ENCODE peak calls at places on chromosome 3, in nine cellular contexts. One of them, this sample, is unnamed. For H3K4me1 and H3K36me3, the result is how much of the 10 kb centered on the place peaks cover.

GRCh38 chr3:192825191-192825590 is 92.5 kb downstream of the MB21D2 start:
- DNase-seq in uterus: no peak
- DNase-seq in IMR-90: no peak
- DNase-seq in tibial artery: no peak
- DNase-seq in CD8-positive, alpha-beta T cell: no peak
- DNase-seq in neuronal stem cell: no peak
- DNase-seq in heart right ventricle: no peak
- DNase-seq in PC-9: peak
- DNase-seq in psoas muscle: no peak
- DNase-seq in this sample: no peak

GRCh38 chr3:79217096-79217495 is 550.7 kb downstream of the ROBO1 start:
- DNase-seq in psoas muscle: no peak
- DNase-seq in IMR-90: no peak
- DNase-seq in tibial artery: no peak
- DNase-seq in neuronal stem cell: no peak
- DNase-seq in PC-9: no peak
- DNase-seq in CD8-positive, alpha-beta T cell: no peak
- DNase-seq in uterus: no peak
- DNase-seq in heart right ventricle: no peak
- DNase-seq in this sample: no peak

GRCh38 chr3:16309558-16309957 is 44.5 kb downstream of the OXNAD1 start:
- DNase-seq in tibial artery: no peak
- DNase-seq in psoas muscle: no peak
- DNase-seq in uterus: no peak
- DNase-seq in heart right ventricle: no peak
- DNase-seq in neuronal stem cell: no peak
- DNase-seq in PC-9: peak
- DNase-seq in IMR-90: peak
- DNase-seq in CD8-positive, alpha-beta T cell: peak
- DNase-seq in this sample: peak

GRCh38 chr3:117665311-117665710 is 955.7 kb downstream of the TUSC7 start:
- DNase-seq in psoas muscle: no peak
- DNase-seq in tibial artery: no peak
- DNase-seq in uterus: no peak
- DNase-seq in CD8-positive, alpha-beta T cell: no peak
- DNase-seq in heart right ventricle: no peak
- DNase-seq in neuronal stem cell: no peak
- DNase-seq in IMR-90: no peak
- DNase-seq in PC-9: no peak
- DNase-seq in this sample: no peak

GRCh38 chr3:54969652-54970051 is 41.8 kb upstream of the LRTM1 start:
- DNase-seq in tibial artery: no peak
- DNase-seq in CD8-positive, alpha-beta T cell: no peak
- DNase-seq in psoas muscle: no peak
- DNase-seq in heart right ventricle: no peak
- DNase-seq in uterus: no peak
- DNase-seq in IMR-90: no peak
- DNase-seq in neuronal stem cell: no peak
- DNase-seq in PC-9: no peak
- DNase-seq in this sample: no peak

GRCh38 chr3:21390856-21391255 is 360.2 kb downstream of the ZNF385D start:
- DNase-seq in heart right ventricle: no peak
- DNase-seq in CD8-positive, alpha-beta T cell: no peak
- DNase-seq in IMR-90: no peak
- DNase-seq in uterus: no peak
- DNase-seq in neuronal stem cell: no peak
- DNase-seq in PC-9: no peak
- DNase-seq in psoas muscle: no peak
- DNase-seq in tibial artery: no peak
- DNase-seq in this sample: no peak

GRCh38 chr3:175002732-175003143 is 143.6 kb downstream of the NAALADL2 start:
- DNase-seq in PC-9: no peak
- DNase-seq in neuronal stem cell: no peak
- DNase-seq in IMR-90: peak
- DNase-seq in heart right ventricle: no peak
- DNase-seq in tibial artery: no peak
- DNase-seq in CD8-positive, alpha-beta T cell: no peak
- DNase-seq in uterus: no peak
- DNase-seq in psoas muscle: no peak
- DNase-seq in this sample: no peak

GRCh38 chr3:49333091-49333490 is 6.8 kb downstream of the USP4 start:
- DNase-seq in neuronal stem cell: no peak
- DNase-seq in psoas muscle: peak
- DNase-seq in heart right ventricle: no peak
- DNase-seq in PC-9: no peak
- DNase-seq in CD8-positive, alpha-beta T cell: peak
- DNase-seq in IMR-90: no peak
- DNase-seq in uterus: no peak
- DNase-seq in tibial artery: no peak
- DNase-seq in this sample: peak

GRCh38 chr3:112822116-112823055 is 24.3 kb downstream of the CD200R1L start:
- DNase-seq in tibial artery: no peak
- DNase-seq in uterus: no peak
- DNase-seq in psoas muscle: no peak
- DNase-seq in IMR-90: peak
- DNase-seq in neuronal stem cell: no peak
- DNase-seq in PC-9: peak
- DNase-seq in CD8-positive, alpha-beta T cell: no peak
- DNase-seq in heart right ventricle: no peak
- DNase-seq in this sample: no peak

GRCh38 chr3:100603449-100603848 is 6.0 kb upstream of the ADGRG7 start:
- DNase-seq in psoas muscle: no peak
- DNase-seq in uterus: no peak
- DNase-seq in tibial artery: no peak
- DNase-seq in CD8-positive, alpha-beta T cell: no peak
- DNase-seq in IMR-90: peak
- DNase-seq in PC-9: peak
- DNase-seq in heart right ventricle: no peak
- DNase-seq in neuronal stem cell: no peak
- DNase-seq in this sample: no peak

GRCh38 chr3:13420051-13420816 is at the start of gene NUP210:
- DNase-seq in CD8-positive, alpha-beta T cell: peak
- DNase-seq in tibial artery: no peak
- DNase-seq in PC-9: no peak
- DNase-seq in IMR-90: no peak
- DNase-seq in heart right ventricle: no peak
- DNase-seq in psoas muscle: peak
- DNase-seq in neuronal stem cell: peak
- DNase-seq in uterus: no peak
- DNase-seq in this sample: no peak

GRCh38 chr3:164524201-164524600 is 554.1 kb downstream of the SI start:
- DNase-seq in uterus: no peak
- DNase-seq in psoas muscle: no peak
- DNase-seq in neuronal stem cell: no peak
- DNase-seq in IMR-90: no peak
- DNase-seq in tibial artery: no peak
- DNase-seq in heart right ventricle: no peak
- DNase-seq in CD8-positive, alpha-beta T cell: no peak
- DNase-seq in PC-9: no peak
- DNase-seq in this sample: no peak

GRCh38 chr3:182323126-182323727 is 470.1 kb upstream of the ATP11B start:
- DNase-seq in CD8-positive, alpha-beta T cell: no peak
- DNase-seq in IMR-90: no peak
- DNase-seq in tibial artery: no peak
- DNase-seq in heart right ventricle: no peak
- DNase-seq in psoas muscle: no peak
- DNase-seq in PC-9: no peak
- DNase-seq in uterus: no peak
- DNase-seq in neuronal stem cell: no peak
- DNase-seq in this sample: no peak

GRCh38 chr3:156825795-156826143 is 384 bp upstream of the LEKR1 start:
- DNase-seq in PC-9: no peak
- DNase-seq in psoas muscle: no peak
- DNase-seq in tibial artery: no peak
- DNase-seq in uterus: no peak
- DNase-seq in IMR-90: no peak
- DNase-seq in neuronal stem cell: no peak
- DNase-seq in heart right ventricle: no peak
- DNase-seq in CD8-positive, alpha-beta T cell: no peak
- DNase-seq in this sample: no peak

GRCh38 chr3:55327131-55327920 is 159.8 kb downstream of the WNT5A start:
- DNase-seq in neuronal stem cell: no peak
- DNase-seq in tibial artery: no peak
- DNase-seq in IMR-90: peak
- DNase-seq in CD8-positive, alpha-beta T cell: no peak
- DNase-seq in heart right ventricle: no peak
- DNase-seq in psoas muscle: no peak
- DNase-seq in PC-9: no peak
- DNase-seq in uterus: no peak
- DNase-seq in this sample: no peak

GRCh38 chr3:15796771-15797599 is 794 bp downstream of the ANKRD28 start:
- DNase-seq in tibial artery: no peak
- DNase-seq in psoas muscle: no peak
- DNase-seq in CD8-positive, alpha-beta T cell: no peak
- DNase-seq in neuronal stem cell: peak
- DNase-seq in uterus: no peak
- DNase-seq in heart right ventricle: no peak
- DNase-seq in IMR-90: peak
- DNase-seq in PC-9: peak
- DNase-seq in this sample: no peak

GRCh38 chr3:108518895-108519294 is 8.5 kb upstream of the MYH15 start:
- DNase-seq in neuronal stem cell: no peak
- DNase-seq in IMR-90: peak
- DNase-seq in psoas muscle: no peak
- DNase-seq in PC-9: no peak
- DNase-seq in uterus: no peak
- DNase-seq in CD8-positive, alpha-beta T cell: no peak
- DNase-seq in heart right ventricle: no peak
- DNase-seq in tibial artery: no peak
- DNase-seq in this sample: no peak

GRCh38 chr3:138348950-138349739 is 766 bp downstream of the MRAS start:
- DNase-seq in PC-9: no peak
- DNase-seq in psoas muscle: peak
- DNase-seq in neuronal stem cell: no peak
- DNase-seq in uterus: peak
- DNase-seq in IMR-90: peak
- DNase-seq in heart right ventricle: no peak
- DNase-seq in tibial artery: no peak
- DNase-seq in CD8-positive, alpha-beta T cell: no peak
- DNase-seq in this sample: no peak

GRCh38 chr3:137866933-137867332 is 102.8 kb downstream of the SOX14 start:
- DNase-seq in CD8-positive, alpha-beta T cell: no peak
- DNase-seq in psoas muscle: no peak
- DNase-seq in neuronal stem cell: no peak
- DNase-seq in PC-9: no peak
- DNase-seq in IMR-90: no peak
- DNase-seq in tibial artery: no peak
- DNase-seq in uterus: no peak
- DNase-seq in heart right ventricle: no peak
- DNase-seq in this sample: no peak

DNA sequence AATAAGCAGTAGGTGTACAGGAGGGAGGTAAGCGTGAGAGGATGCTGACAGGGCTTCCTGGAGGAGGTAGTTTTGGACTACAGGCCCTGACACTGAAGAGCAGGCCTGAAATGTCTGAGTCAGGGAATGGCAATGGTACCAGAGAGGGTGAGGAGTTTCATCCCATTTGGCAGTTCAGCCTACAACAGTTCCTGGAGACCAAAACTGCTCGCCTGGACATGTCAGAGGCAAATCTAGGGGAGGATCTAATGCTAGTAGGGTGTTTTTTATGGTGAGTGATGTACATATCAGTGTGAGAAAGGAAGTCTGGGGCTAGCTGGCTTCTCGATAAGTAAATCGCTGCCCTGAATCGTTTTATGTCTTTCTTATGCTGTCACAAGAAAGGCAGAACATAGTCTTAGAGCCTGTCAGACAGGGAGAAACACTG is 13.8 kb upstream of the TNFSF10 start:
- DNase-seq in heart right ventricle: no peak
- DNase-seq in psoas muscle: no peak
- DNase-seq in PC-9: no peak
- DNase-seq in uterus: no peak
- DNase-seq in CD8-positive, alpha-beta T cell: no peak
- DNase-seq in tibial artery: no peak
- DNase-seq in IMR-90: no peak
- DNase-seq in neuronal stem cell: no peak
- DNase-seq in this sample: no peak
- H3K27ac ChIP-seq in heart right ventricle: peak
- H3K27ac ChIP-seq in psoas muscle: no peak
- H3K27ac ChIP-seq in PC-9: no peak
- H3K27ac ChIP-seq in uterus: no peak
- H3K27ac ChIP-seq in CD8-positive, alpha-beta T cell: no peak
- H3K27ac ChIP-seq in tibial artery: no peak
- H3K27ac ChIP-seq in IMR-90: no peak
- H3K27ac ChIP-seq in neuronal stem cell: no peak
- H3K27ac ChIP-seq in this sample: peak

GRCh38 chr3:172312006-172312405 is 136.2 kb downstream of the GHSR start:
- DNase-seq in uterus: no peak
- DNase-seq in heart right ventricle: no peak
- DNase-seq in CD8-positive, alpha-beta T cell: no peak
- DNase-seq in tibial artery: no peak
- DNase-seq in IMR-90: no peak
- DNase-seq in PC-9: no peak
- DNase-seq in psoas muscle: no peak
- DNase-seq in neuronal stem cell: no peak
- DNase-seq in this sample: no peak
- H3K4me1 ChIP-seq in uterus: under half
- H3K4me1 ChIP-seq in heart right ventricle: under half
- H3K4me1 ChIP-seq in CD8-positive, alpha-beta T cell: under half
- H3K4me1 ChIP-seq in tibial artery: under half
- H3K4me1 ChIP-seq in IMR-90: under half
- H3K4me1 ChIP-seq in PC-9: under half
- H3K4me1 ChIP-seq in psoas muscle: under half
- H3K4me1 ChIP-seq in neuronal stem cell: under half
- H3K4me1 ChIP-seq in this sample: under half

GRCh38 chr3:186094696-186095095 is 14.2 kb downstream of the ETV5 start:
- DNase-seq in PC-9: no peak
- DNase-seq in IMR-90: no peak
- DNase-seq in tibial artery: no peak
- DNase-seq in heart right ventricle: no peak
- DNase-seq in CD8-positive, alpha-beta T cell: no peak
- DNase-seq in uterus: no peak
- DNase-seq in psoas muscle: no peak
- DNase-seq in neuronal stem cell: no peak
- DNase-seq in this sample: no peak
- H3K36me3 ChIP-seq in PC-9: half or more
- H3K36me3 ChIP-seq in IMR-90: under half
- H3K36me3 ChIP-seq in tibial artery: under half
- H3K36me3 ChIP-seq in heart right ventricle: under half
- H3K36me3 ChIP-seq in CD8-positive, alpha-beta T cell: under half
- H3K36me3 ChIP-seq in uterus: under half
- H3K36me3 ChIP-seq in psoas muscle: under half
- H3K36me3 ChIP-seq in neuronal stem cell: under half
- H3K36me3 ChIP-seq in this sample: under half

GRCh38 chr3:124877617-124878016 is 9.5 kb downstream of the ITGB5 start:
- DNase-seq in uterus: no peak
- DNase-seq in psoas muscle: no peak
- DNase-seq in CD8-positive, alpha-beta T cell: no peak
- DNase-seq in PC-9: no peak
- DNase-seq in heart right ventricle: no peak
- DNase-seq in tibial artery: no peak
- DNase-seq in neuronal stem cell: no peak
- DNase-seq in IMR-90: no peak
- DNase-seq in this sample: no peak
- H3K27ac ChIP-seq in uterus: peak
- H3K27ac ChIP-seq in psoas muscle: peak
- H3K27ac ChIP-seq in CD8-positive, alpha-beta T cell: no peak
- H3K27ac ChIP-seq in PC-9: peak
- H3K27ac ChIP-seq in heart right ventricle: peak
- H3K27ac ChIP-seq in tibial artery: peak
- H3K27ac ChIP-seq in neuronal stem cell: no peak
- H3K27ac ChIP-seq in IMR-90: no peak
- H3K27ac ChIP-seq in this sample: no peak

GRCh38 chr3:46447535-46447934 is 17.2 kb downstream of the LTF start:
- DNase-seq in psoas muscle: no peak
- DNase-seq in uterus: no peak
- DNase-seq in tibial artery: no peak
- DNase-seq in PC-9: no peak
- DNase-seq in heart right ventricle: no peak
- DNase-seq in CD8-positive, alpha-beta T cell: no peak
- DNase-seq in neuronal stem cell: no peak
- DNase-seq in IMR-90: no peak
- DNase-seq in this sample: no peak
- H3K4me1 ChIP-seq in psoas muscle: under half
- H3K4me1 ChIP-seq in uterus: under half
- H3K4me1 ChIP-seq in tibial artery: under half
- H3K4me1 ChIP-seq in PC-9: under half
- H3K4me1 ChIP-seq in heart right ventricle: under half
- H3K4me1 ChIP-seq in CD8-positive, alpha-beta T cell: under half
- H3K4me1 ChIP-seq in neuronal stem cell: under half
- H3K4me1 ChIP-seq in IMR-90: under half
- H3K4me1 ChIP-seq in this sample: under half

This sample was measured in CD4-positive, alpha-beta memory T cell.